ENCODE peak calls at places on chromosomes 1 and 21, in ten cellular contexts. C is stimulated activated effector memory CD8-positive, alpha-beta T cell treated with anti-CD3 and anti-CD28 coated beads, Interleukin-12 subunit alpha, Interleukin-12 subunit beta, amount 100 ng/mL, for 72 hours; W is RWPE1; D is substantia nigra; J is ovary; I is HFF-Myc; A is pancreas; R is putamen; Z is M059J; N is stimulated activated CD8-positive, alpha-beta memory T cell treated with anti-CD3 and anti-CD28 coated beads, Interleukin-12 subunit alpha, Interleukin-12 subunit beta, amount 100 ng/mL, for 4 hours. M is an unnamed sample.

GRCh38 chr1:119327436-119328155 is 41.0 kb upstream of the HAO2 start:
- DNase-seq in R (peak; percentile 11), W (no peak), N (peak; percentile 1), A (no peak), Z (peak; percentile 48), I (peak; percentile 39), C (peak; percentile 3), D (peak; percentile 5), J (no peak), M (no peak)

GRCh38 chr1:157399984-157400382 is 152.3 kb downstream of the FCRL5 start:
- DNase-seq in C (no peak), N (no peak), D (no peak), A (no peak), I (no peak), R (no peak), J (no peak), Z (no peak), W (no peak), M (no peak)

GRCh38 chr1:22862752-22863151 is 109.9 kb downstream of the LACTBL1 start:
- DNase-seq in D (no peak), I (no peak), C (no peak), Z (no peak), J (no peak), N (no peak), R (no peak), A (no peak), W (no peak), M (no peak)

GRCh38 chr1:47235280-47235679 is 3.3 kb upstream of the TAL1 start:
- DNase-seq in C (no peak), W (no peak), N (no peak), Z (no peak), R (peak; percentile 55), A (no peak), I (no peak), D (peak; percentile 37), J (no peak), M (peak; percentile 44)

GRCh38 chr1:38958967-38959366 is 17.3 kb upstream of the RHBDL2 start:
- DNase-seq in R (no peak), W (peak; percentile 49), C (no peak), N (no peak), D (no peak), J (no peak), I (no peak), A (no peak), Z (peak; percentile 84), M (no peak)

GRCh38 chr1:27891196-27891889 is 19.0 kb downstream of the THEMIS2 start:
- DNase-seq in A (no peak), W (no peak), R (no peak), I (no peak), Z (no peak), N (no peak), J (no peak), D (no peak), C (no peak), M (no peak)

GRCh38 chr1:68104155-68104554 is 53.7 kb upstream of the DIRAS3 start:
- DNase-seq in D (no peak), A (no peak), C (no peak), Z (peak; percentile 63), J (no peak), N (no peak), W (no peak), R (no peak), I (no peak), M (no peak)

GRCh38 chr1:226656601-226657277 is 82.3 kb downstream of the ITPKB start:
- DNase-seq in C (no peak), I (peak; percentile 45), J (no peak), N (no peak), A (peak; percentile 91), W (peak; percentile 81), D (no peak), Z (peak; percentile 72), R (no peak), M (no peak)

GRCh38 chr21:45818276-45818903 is 163.2 kb upstream of the COL6A1 start:
- DNase-seq in Z (peak; percentile 88), W (peak; percentile 41), N (no peak), C (peak; percentile 16), A (no peak), J (no peak), I (peak; percentile 67), D (no peak), R (no peak), M (peak; percentile 61)

GRCh38 chr1:192575499-192576189 is at the start of gene RGS1:
- DNase-seq in I (no peak), A (no peak), N (peak; percentile 12), J (no peak), D (no peak), C (peak; percentile 44), Z (no peak), R (peak; percentile 13), W (no peak), M (peak; percentile 10)

M was measured in posterior cingulate gyrus.